ENCODE peak calls at places on chromosomes 13 and 19, in six cellular contexts. S, K, E, A, N and I are unnamed samples. For H3K4me1, the result is how much of the 10 kb centered on the place peaks cover.

GRCh38 chr19:10420444-10421239 is at the start of gene PDE4A:
- DNase-seq in K (peak), A (peak), N (peak), E (peak), S (peak), I (no peak)

GRCh38 chr13:76286178-76286577 is 600.0 kb downstream of the KCTD12 start:
- DNase-seq in K (no peak), A (peak), N (no peak), E (no peak), S (peak), I (no peak)

GRCh38 chr13:40631605-40632004 is 34.8 kb downstream of the FOXO1 start:
- DNase-seq in K (no peak), A (no peak), E (no peak), N (no peak), S (no peak), I (no peak)

GRCh38 chr19:14002571-14003278 is 3.4 kb downstream of the RFX1 start:
- DNase-seq in N (no peak), E (no peak), S (no peak), K (no peak), A (no peak), I (no peak)

GRCh38 chr13:31409678-31410356 is 210.0 kb downstream of the B3GLCT start:
- DNase-seq in E (peak), A (peak), K (peak), S (peak), N (no peak), I (no peak)

GRCh38 chr19:13833330-13834265 is 38.4 kb downstream of the ZSWIM4 start:
- DNase-seq in N (peak), K (peak), E (peak), S (peak), A (peak), I (no peak)

GRCh38 chr19:15124572-15125231 is 17.5 kb downstream of the SYDE1 start:
- DNase-seq in E (no peak), A (no peak), K (peak), S (peak), N (peak), I (no peak)

GRCh38 chr13:20219585-20219984 is 12.5 kb downstream of the GJB6 start:
- DNase-seq in A (no peak), K (no peak), S (no peak), E (no peak), N (no peak), I (no peak)

GRCh38 chr19:5536337-5536894 is 31.3 kb downstream of the TINCR start:
- DNase-seq in E (peak), K (peak), S (peak), A (peak), N (peak), I (peak)

GRCh38 chr13:100721885-100722512 is 47.4 kb upstream of the TMTC4 start:
- DNase-seq in K (peak), A (peak), E (peak), N (peak), S (peak), I (peak)

GRCh38 chr13:23506821-23507210 is 63.4 kb upstream of the TNFRSF19 start:
- DNase-seq in N (peak), A (peak), S (peak), E (no peak), K (peak), I (no peak)

GRCh38 chr13:50592412-50593145 is 250.9 kb downstream of the DLEU7 start:
- DNase-seq in K (no peak), N (no peak), A (peak), S (peak), E (no peak), I (no peak)

DNA sequence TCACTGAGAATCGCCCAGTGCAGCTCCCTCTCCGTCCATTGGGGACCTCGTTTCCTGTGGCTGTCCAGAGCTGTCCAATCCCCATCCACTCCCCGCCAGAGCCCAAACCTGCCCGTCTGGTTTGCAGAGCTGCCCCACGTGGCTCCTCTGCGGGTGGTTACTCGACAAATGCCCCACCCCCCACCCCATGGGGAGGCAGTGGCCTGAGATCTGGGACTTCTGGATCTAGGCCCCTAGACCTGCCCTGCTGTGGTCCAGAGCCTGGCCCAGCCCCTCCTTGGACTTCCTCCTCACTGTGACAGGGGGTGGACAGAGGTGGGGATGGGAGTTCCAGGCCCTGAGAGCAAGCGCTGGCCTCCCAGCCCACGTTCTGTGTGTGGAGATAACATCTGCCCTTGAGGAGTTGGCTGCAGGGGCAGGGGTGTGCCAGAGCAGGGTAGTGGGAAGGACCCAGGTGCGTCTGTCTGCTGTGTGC is 29.1 kb downstream of the PAK4 start:
- DNase-seq in S (no peak), E (no peak), N (peak), K (peak), A (peak), I (peak)
- H3K4me1 ChIP-seq in S (under half), E (under half), N (under half), K (half or more), A (under half), I (under half)

DNA sequence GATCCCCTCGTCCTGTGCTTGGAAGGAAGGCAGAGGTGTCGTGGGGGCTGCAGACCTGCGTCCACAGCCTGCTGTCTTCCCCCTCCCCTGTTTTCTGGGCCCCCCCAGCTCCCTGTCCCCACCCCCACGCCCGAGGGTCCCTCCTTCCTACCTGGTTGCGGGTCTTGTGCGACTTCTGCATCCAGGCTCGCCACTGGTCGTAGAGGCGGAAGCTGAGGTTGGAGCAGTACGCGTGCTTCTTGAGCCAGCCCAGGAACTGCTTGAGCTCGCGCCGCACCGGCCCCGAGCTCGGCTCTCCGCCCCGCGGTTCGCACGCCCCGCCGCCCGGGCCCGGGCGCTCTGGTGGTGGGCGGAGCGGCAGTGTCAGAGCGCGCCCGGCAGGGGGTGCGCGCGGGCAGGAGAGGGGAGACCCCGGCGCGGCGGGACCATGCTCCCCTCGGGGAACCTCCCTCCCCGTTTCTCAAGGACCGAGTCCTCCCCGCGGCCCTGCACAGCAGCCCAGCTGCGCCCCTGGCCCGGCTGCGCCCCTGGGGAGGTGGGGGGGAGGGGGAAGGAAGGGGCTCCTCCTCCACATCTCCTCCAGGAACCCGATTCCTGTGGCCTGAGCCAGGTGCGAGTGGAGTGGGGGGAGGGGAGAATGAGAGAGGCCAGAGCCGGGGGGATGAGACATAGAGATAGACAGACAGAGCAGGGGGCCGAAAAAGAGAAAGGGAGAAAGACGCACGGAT is 5.7 kb downstream of the REX1BD start:
- DNase-seq in S (peak), K (peak), E (peak), N (peak), A (peak), I (no peak)
- TF ChIP-seq EZH2phosphoT487 in S (no peak), K (no peak), E (peak), N (no peak), A (no peak), I (no peak)

GRCh38 chr13:54305377-54305776 is 1276.8 kb downstream of the OLFM4 start:
- DNase-seq in S (no peak), K (no peak), E (no peak), N (no peak), A (no peak), I (no peak)
- H3K4me1 ChIP-seq in S (under half), K (under half), E (under half), N (under half), A (under half), I (under half)

GRCh38 chr13:83211301-83211700 is 671.0 kb downstream of the SLITRK1 start:
- DNase-seq in N (no peak), E (no peak), A (no peak), S (peak), K (no peak), I (no peak)
- TF ChIP-seq EZH2phosphoT487 in N (no peak), E (no peak), A (no peak), S (no peak), K (no peak), I (no peak)

GRCh38 chr13:66659291-66660012 is 570.7 kb downstream of the PCDH9 start:
- DNase-seq in A (no peak), N (no peak), S (no peak), K (no peak), E (no peak), I (no peak)

GRCh38 chr13:66656050-66656449 is 574.1 kb downstream of the PCDH9 start:
- DNase-seq in S (no peak), A (no peak), K (no peak), E (peak), N (no peak), I (no peak)

GRCh38 chr13:66661336-66661735 is 568.8 kb downstream of the PCDH9 start:
- DNase-seq in A (no peak), S (no peak), N (no peak), E (no peak), K (no peak), I (no peak)

GRCh38 chr13:66660013-66660804 is 569.9 kb downstream of the PCDH9 start:
- DNase-seq in E (no peak), S (peak), K (peak), A (peak), N (no peak), I (no peak)

GRCh38 chr13:66657165-66657895 is 572.8 kb downstream of the PCDH9 start:
- DNase-seq in K (peak), N (peak), A (peak), E (peak), S (peak), I (peak)
- H3K4me1 ChIP-seq in K (under half), N (under half), A (under half), E (under half), S (under half), I (under half)

DNA sequence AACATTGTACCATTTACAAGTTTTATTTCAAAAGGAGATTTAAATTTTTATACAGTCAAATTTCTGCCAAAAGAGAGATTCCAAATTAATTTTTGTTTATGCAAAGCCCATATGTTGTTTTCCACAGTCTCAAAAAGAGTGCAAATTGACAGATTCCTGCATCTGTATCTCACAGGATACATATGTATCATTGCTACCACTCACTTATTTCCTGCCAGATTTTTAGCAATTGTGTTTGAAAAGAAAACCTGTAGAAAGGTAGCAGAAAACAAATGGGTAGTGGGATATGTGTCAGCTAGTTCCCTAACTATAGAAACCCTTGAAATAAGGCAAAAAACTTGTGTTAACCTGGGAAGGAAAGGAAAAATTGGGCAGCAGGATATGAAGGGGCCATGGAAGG is 46.2 kb downstream of the DGKH start:
- DNase-seq in A (no peak), K (no peak), N (no peak), S (no peak), E (no peak), I (no peak)
- TF ChIP-seq EZH2phosphoT487 in A (no peak), K (no peak), N (no peak), S (no peak), E (no peak), I (no peak)